ENCODE peak calls at places on chromosomes 7 and 10, in seven cellular contexts. M is heart left ventricle, U is psoas muscle, B is upper lobe of right lung, J is A549, Y is transverse colon, L is ovary. K is an unnamed sample.

GRCh38 chr10:79329529-79329928 is 17.7 kb upstream of the PPIF start:
- DNase-seq in J (no peak), M (peak), U (no peak), L (no peak), Y (no peak), B (no peak), K (no peak)

GRCh38 chr7:151404216-151405011 is 5.4 kb downstream of the WDR86 start:
- DNase-seq in U (no peak), L (no peak), Y (peak), M (no peak), J (peak), B (peak), K (no peak)

GRCh38 chr10:52779541-52780390 is 7.2 kb upstream of the MBL2 start:
- DNase-seq in U (peak), M (peak), Y (peak), J (peak), B (peak), L (no peak), K (no peak)

GRCh38 chr10:76001019-76001418 is 569.6 kb downstream of the LRMDA start:
- DNase-seq in B (no peak), M (no peak), J (peak), U (no peak), L (no peak), Y (no peak), K (no peak)

GRCh38 chr7:82166666-82167065 is 276.9 kb downstream of the CACNA2D1 start:
- DNase-seq in B (no peak), Y (no peak), J (no peak), L (no peak), M (no peak), U (no peak), K (no peak)

GRCh38 chr10:103668351-103669242 is 175.1 kb downstream of the NEURL1 start:
- DNase-seq in U (peak), M (peak), J (no peak), B (peak), Y (peak), L (peak), K (no peak)

GRCh38 chr10:92181575-92181974 is 109.3 kb downstream of the CPEB3 start:
- DNase-seq in B (no peak), M (no peak), Y (no peak), L (no peak), U (no peak), J (no peak), K (no peak)

GRCh38 chr7:83547526-83547925 is 101.4 kb downstream of the SEMA3E start:
- DNase-seq in Y (no peak), J (peak), M (no peak), B (no peak), L (no peak), U (no peak), K (peak)

GRCh38 chr7:80681272-80681885 is 42.9 kb downstream of the CD36 start:
- DNase-seq in L (no peak), B (no peak), U (no peak), J (peak), Y (no peak), M (no peak), K (no peak)

GRCh38 chr10:74558897-74559296 is 267.5 kb upstream of the KAT6B start:
- DNase-seq in Y (no peak), B (no peak), J (no peak), M (no peak), U (no peak), L (no peak), K (no peak)

GRCh38 chr7:68216046-68216445 is 1219.4 kb downstream of the TYW1 start:
- DNase-seq in M (no peak), Y (no peak), U (no peak), L (no peak), J (no peak), B (no peak), K (peak)

GRCh38 chr7:116500071-116500853 is 724 bp downstream of the CAV2 start:
- DNase-seq in J (peak), M (peak), L (peak), B (peak), U (peak), Y (peak), K (peak)

GRCh38 chr7:75650062-75650461 is 88.7 kb downstream of the HIP1 start:
- DNase-seq in U (peak), Y (no peak), M (no peak), J (peak), L (no peak), B (peak), K (no peak)

GRCh38 chr7:133613250-133613649 is 360.4 kb downstream of the EXOC4 start:
- DNase-seq in M (no peak), J (no peak), Y (no peak), B (no peak), U (no peak), L (no peak), K (no peak)

GRCh38 chr10:124124769-124125161 is 31.4 kb upstream of the CHST15 start:
- DNase-seq in J (no peak), L (no peak), M (no peak), U (no peak), B (no peak), Y (no peak), K (no peak)

GRCh38 chr7:21497072-21497471 is 45.8 kb upstream of the DNAH11 start:
- DNase-seq in Y (no peak), M (no peak), J (no peak), B (no peak), U (no peak), L (no peak), K (no peak)

GRCh38 chr10:71494980-71495381 is 98.3 kb downstream of the CDH23 start:
- DNase-seq in J (no peak), B (no peak), U (no peak), M (no peak), Y (no peak), L (no peak), K (no peak)

GRCh38 chr7:2719007-2719406 is 31.0 kb downstream of the AMZ1 start:
- DNase-seq in L (no peak), B (no peak), J (peak), M (no peak), U (no peak), Y (no peak), K (no peak)

GRCh38 chr7:1313591-1313990 is 80.9 kb downstream of the UNCX start:
- DNase-seq in B (no peak), U (no peak), L (no peak), J (no peak), Y (no peak), M (no peak), K (no peak)

GRCh38 chr7:45525057-45525456 is 49.1 kb upstream of the ADCY1 start:
- DNase-seq in J (no peak), L (no peak), U (no peak), Y (no peak), B (no peak), M (no peak), K (no peak)

GRCh38 chr7:20798081-20798693 is 11.5 kb upstream of the SP8 start:
- DNase-seq in J (peak), Y (peak), U (peak), B (peak), L (no peak), M (peak), K (peak)

GRCh38 chr10:89556590-89556989 is 21.2 kb upstream of the SLC16A12 start:
- DNase-seq in J (no peak), Y (no peak), M (no peak), U (no peak), B (no peak), L (no peak), K (no peak)

GRCh38 chr7:476736-477360 is 42.8 kb downstream of the PDGFA start:
- DNase-seq in Y (no peak), L (no peak), U (no peak), B (peak), M (peak), J (no peak), K (no peak)

GRCh38 chr10:13095929-13096328 is 4.0 kb upstream of the OPTN start:
- DNase-seq in L (no peak), Y (no peak), U (no peak), M (no peak), J (no peak), B (no peak), K (no peak)

GRCh38 chr7:54769203-54769602 is 10.2 kb upstream of the SEC61G start:
- DNase-seq in B (no peak), L (no peak), M (no peak), U (no peak), Y (no peak), J (no peak), K (no peak)

GRCh38 chr10:86163522-86164215 is 202.9 kb downstream of the GRID1 start:
- DNase-seq in L (no peak), U (no peak), M (no peak), Y (peak), B (peak), J (no peak), K (no peak)

GRCh38 chr7:122528879-122529481 is 169.9 kb downstream of the RNF133 start:
- DNase-seq in M (no peak), U (no peak), J (peak), L (no peak), B (no peak), Y (no peak), K (no peak)

GRCh38 chr7:17405786-17406185 is 107.3 kb downstream of the AHR start:
- DNase-seq in J (peak), Y (no peak), B (no peak), L (no peak), U (no peak), M (no peak), K (no peak)

GRCh38 chr10:50470345-50470744 is 153.4 kb downstream of the SGMS1 start:
- DNase-seq in B (no peak), L (no peak), M (no peak), Y (no peak), J (no peak), U (no peak), K (no peak)

GRCh38 chr7:28996836-28997235 is 38.7 kb upstream of the TRIL start:
- DNase-seq in U (no peak), J (no peak), Y (no peak), M (no peak), B (no peak), L (no peak), K (no peak)

GRCh38 chr10:21304198-21304597 is 221.3 kb downstream of the SKIDA1 start:
- DNase-seq in Y (no peak), J (peak), L (no peak), B (no peak), M (no peak), U (no peak), K (no peak)

GRCh38 chr7:27180431-27181175 is 4.4 kb downstream of the HOXA11 start:
- DNase-seq in L (no peak), B (peak), J (no peak), Y (peak), M (peak), U (no peak), K (peak)

GRCh38 chr7:27178366-27178765 is 4.2 kb upstream of the HOXA10 start:
- DNase-seq in L (no peak), Y (peak), J (no peak), B (peak), U (no peak), M (no peak), K (no peak)

GRCh38 chr7:27177795-27178320 is 3.7 kb upstream of the HOXA10 start:
- DNase-seq in M (no peak), U (no peak), J (no peak), L (no peak), Y (peak), B (peak), K (no peak)

GRCh38 chr7:27179503-27180430 is 5.3 kb downstream of the HOXA11 start:
- DNase-seq in B (peak), Y (peak), U (peak), J (peak), M (peak), L (no peak), K (peak)

DNA sequence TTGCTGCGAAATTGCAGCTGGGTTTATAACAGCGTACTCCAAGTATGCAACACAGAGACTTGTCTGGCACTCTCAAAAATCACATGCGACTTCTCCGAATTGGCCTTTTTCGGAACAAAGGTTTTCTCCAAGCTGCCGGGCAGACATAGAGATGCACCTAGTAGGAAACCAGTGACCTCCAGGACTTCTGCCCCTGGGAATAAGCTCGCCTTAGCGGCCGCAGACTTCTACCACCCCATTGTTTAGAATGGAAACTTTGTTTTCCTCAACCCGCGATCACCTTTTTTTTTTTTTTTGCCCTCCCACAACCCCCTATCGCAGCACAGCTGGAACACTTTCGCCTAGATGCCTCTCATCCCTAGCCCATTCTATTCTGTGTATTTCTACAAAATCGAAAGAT is 4.9 kb upstream of the HOXA10 start:
- DNase-seq in M (no peak), U (no peak), J (no peak), L (no peak), Y (no peak), B (no peak), K (no peak)
- H3K4me3 ChIP-seq in M (no peak), U (peak), J (peak), L (peak), Y (peak), B (no peak), K (no peak)

GRCh38 chr10:87817873-87818504 is at the start of gene ATAD1:
- DNase-seq in M (peak), B (peak), L (peak), U (peak), J (peak), Y (peak), K (peak)

GRCh38 chr10:87816842-87817178 is 1.2 kb downstream of the ATAD1 start:
- DNase-seq in L (no peak), M (no peak), Y (no peak), J (peak), U (no peak), B (no peak), K (no peak)

GRCh38 chr10:87817291-87817872 is 644 bp downstream of the ATAD1 start:
- DNase-seq in U (no peak), J (peak), Y (no peak), M (no peak), B (no peak), L (no peak), K (no peak)

GRCh38 chr10:87818505-87819273 is 663 bp upstream of the ATAD1 start:
- DNase-seq in Y (peak), B (peak), L (peak), U (no peak), M (peak), J (peak), K (peak)

DNA sequence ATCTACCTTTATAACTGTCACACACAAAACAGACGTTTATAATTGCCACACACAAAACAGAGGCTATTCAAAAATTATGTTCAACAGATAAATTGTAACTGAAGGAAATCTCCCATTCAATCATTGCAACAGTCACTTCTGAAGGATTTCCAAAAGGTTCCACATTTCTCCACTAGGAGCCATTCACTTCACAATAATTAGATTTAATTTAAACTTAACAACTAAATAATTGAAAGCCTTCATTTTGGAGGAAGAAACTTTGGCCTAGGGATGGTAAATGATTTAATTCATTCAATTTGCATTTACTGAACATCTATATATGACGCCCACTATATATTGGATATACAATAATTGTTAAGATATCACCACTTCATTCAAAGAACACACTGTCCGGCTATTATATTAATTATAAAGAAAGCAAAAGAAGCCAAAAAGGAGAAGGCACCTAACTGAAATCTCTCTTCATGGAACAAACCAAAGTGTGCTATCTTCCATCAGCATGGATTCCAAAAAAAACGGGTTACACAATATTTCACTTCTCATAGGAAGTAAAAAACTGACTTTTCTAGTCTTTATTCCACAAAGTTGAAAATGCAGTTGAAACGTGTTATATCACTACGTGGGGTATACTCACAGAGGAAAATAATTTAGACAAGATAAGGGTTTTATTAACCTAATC is 1.7 kb downstream of the ATAD1 start:
- DNase-seq in U (no peak), M (no peak), J (no peak), L (no peak), B (no peak), Y (no peak), K (no peak)
- TF ChIP-seq CTCF in U (no peak), M (no peak), J (no peak), L (no peak), B (peak), Y (no peak), K (no peak)

GRCh38 chr10:72831696-72832355 is 61.7 kb upstream of the OIT3 start:
- DNase-seq in Y (no peak), J (no peak), L (no peak), M (no peak), U (no peak), B (no peak), K (no peak)
- H3K27ac ChIP-seq in Y (no peak), J (peak), L (no peak), M (no peak), U (no peak), B (peak), K (no peak)

GRCh38 chr10:28530751-28531150 is 2.2 kb upstream of the WAC start:
- DNase-seq in M (no peak), U (no peak), L (no peak), J (no peak), Y (no peak), B (no peak), K (no peak)
- H3K4me3 ChIP-seq in M (peak), U (no peak), L (no peak), J (no peak), Y (no peak), B (no peak), K (no peak)

DNA sequence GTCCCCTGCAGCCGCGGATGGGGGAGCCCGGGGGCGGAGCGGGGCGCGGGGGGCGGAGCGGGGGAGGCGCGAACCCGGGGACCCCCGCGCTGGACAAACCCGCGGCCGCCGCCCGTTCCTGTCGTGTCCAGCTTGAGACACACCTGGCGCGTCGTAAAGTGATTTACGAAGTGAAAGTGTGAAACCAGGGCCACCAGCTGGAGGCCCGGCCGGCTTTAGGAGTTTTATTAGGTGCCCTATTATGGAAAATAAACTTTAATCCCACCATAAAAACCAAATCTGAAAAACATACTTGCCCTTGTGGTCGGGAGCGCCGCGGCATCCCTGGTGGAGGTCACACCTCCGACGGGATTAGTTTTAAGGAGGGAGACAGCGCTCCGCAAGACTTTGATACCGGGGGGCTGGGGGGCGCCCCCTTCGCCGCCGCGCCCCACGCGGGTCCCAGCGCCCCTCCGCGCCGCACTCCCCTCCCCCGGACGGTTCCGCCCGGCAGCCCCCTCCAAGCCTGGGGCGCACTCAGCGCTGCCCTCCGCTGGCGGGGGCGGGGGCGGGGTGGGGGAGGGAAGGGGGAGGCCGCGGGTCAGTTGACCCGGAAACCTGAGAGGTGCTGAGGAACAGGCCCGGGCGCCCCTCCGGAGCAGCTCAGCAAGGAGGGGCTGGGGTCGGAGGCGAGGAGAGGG is 10.3 kb downstream of the MNX1 start:
- DNase-seq in L (no peak), J (no peak), Y (peak), U (no peak), B (no peak), M (no peak), K (peak)
- TF ChIP-seq CTCF in L (no peak), J (no peak), Y (peak), U (no peak), B (no peak), M (no peak), K (no peak)

GRCh38 chr10:68124718-68125117 is 15.4 kb downstream of the MYPN start:
- DNase-seq in B (no peak), L (no peak), M (no peak), J (no peak), U (no peak), Y (no peak), K (no peak)
- H3K27ac ChIP-seq in B (no peak), L (no peak), M (no peak), J (peak), U (peak), Y (no peak), K (no peak)

GRCh38 chr10:48931188-48931587 is 8.5 kb downstream of the LRRC18 start:
- DNase-seq in L (no peak), U (no peak), J (no peak), Y (no peak), M (no peak), B (no peak), K (no peak)
- H3K4me3 ChIP-seq in L (no peak), U (no peak), J (no peak), Y (no peak), M (no peak), B (no peak), K (no peak)

K was measured in pancreas.